ENCODE peak calls at places on chromosomes 13 and 19, in ten cellular contexts. N is HCT116, V is testis, A is esophagus muscularis mucosa, F is upper lobe of left lung, E is uterus, H is A549, W is heart left ventricle, R is transverse colon, L is sigmoid colon. J is an unnamed sample.

GRCh38 chr13:38898481-38898880 is 92.2 kb downstream of the STOML3 start:
- DNase-seq in A (no peak), F (no peak), H (no peak), N (no peak), W (no peak), R (no peak), E (no peak), L (no peak), V (no peak), J (no peak)

GRCh38 chr19:39032164-39032918 is at the start of gene FBXO27:
- DNase-seq in V (peak; percentile 40), R (peak; percentile 10), F (peak; percentile 85), E (no peak), L (no peak), W (peak; percentile 27), N (peak; percentile 16), H (no peak), A (no peak), J (no peak)

GRCh38 chr19:23273022-23273593 is 22.9 kb upstream of the ZNF724 start:
- DNase-seq in R (peak; percentile 21), H (no peak), V (no peak), L (no peak), E (no peak), N (no peak), A (no peak), F (no peak), W (no peak), J (no peak)

GRCh38 chr13:26525528-26525927 is 32.0 kb upstream of the WASF3 start:
- DNase-seq in A (no peak), R (no peak), F (no peak), W (no peak), E (no peak), L (no peak), N (no peak), V (no peak), H (no peak), J (no peak)

GRCh38 chr19:16876904-16877361 is 11.9 kb upstream of the F2RL3 start:
- DNase-seq in H (no peak), A (no peak), W (peak; percentile 49), R (peak; percentile 24), V (no peak), L (no peak), F (no peak), N (no peak), E (no peak), J (no peak)

GRCh38 chr13:71374471-71375041 is 492.4 kb downstream of the DACH1 start:
- DNase-seq in W (no peak), R (no peak), F (no peak), L (no peak), A (no peak), N (no peak), E (no peak), V (no peak), H (no peak), J (no peak)

GRCh38 chr13:20174656-20175405 is 14.0 kb upstream of the GJA3 start:
- DNase-seq in V (peak; percentile 23), R (peak; percentile 85), N (peak; percentile 90), H (peak; percentile 69), L (peak; percentile 82), E (peak; percentile 61), A (peak; percentile 98), F (peak; percentile 77), W (no peak), J (peak; percentile 24)

GRCh38 chr19:17576758-17577532 is 21.5 kb downstream of the COLGALT1 start:
- DNase-seq in L (no peak), A (no peak), H (peak; percentile 53), R (peak; percentile 84), W (no peak), E (peak; percentile 31), V (peak; percentile 60), F (peak; percentile 87), N (peak; percentile 87), J (peak; percentile 17)

GRCh38 chr13:46905249-46905648 is 8.4 kb upstream of the HTR2A start:
- DNase-seq in R (no peak), N (no peak), E (no peak), L (no peak), V (no peak), A (no peak), F (no peak), W (no peak), H (no peak), J (no peak)

GRCh38 chr19:18297308-18297707 is 15.9 kb upstream of the JUND start:
- DNase-seq in N (no peak), H (no peak), V (no peak), W (no peak), F (no peak), L (no peak), R (no peak), A (no peak), E (peak; percentile 53), J (no peak)

GRCh38 chr13:54226866-54227265 is 1198.3 kb downstream of the OLFM4 start:
- DNase-seq in N (no peak), H (no peak), E (no peak), L (no peak), F (no peak), R (no peak), A (no peak), W (no peak), V (no peak), J (no peak)

DNA sequence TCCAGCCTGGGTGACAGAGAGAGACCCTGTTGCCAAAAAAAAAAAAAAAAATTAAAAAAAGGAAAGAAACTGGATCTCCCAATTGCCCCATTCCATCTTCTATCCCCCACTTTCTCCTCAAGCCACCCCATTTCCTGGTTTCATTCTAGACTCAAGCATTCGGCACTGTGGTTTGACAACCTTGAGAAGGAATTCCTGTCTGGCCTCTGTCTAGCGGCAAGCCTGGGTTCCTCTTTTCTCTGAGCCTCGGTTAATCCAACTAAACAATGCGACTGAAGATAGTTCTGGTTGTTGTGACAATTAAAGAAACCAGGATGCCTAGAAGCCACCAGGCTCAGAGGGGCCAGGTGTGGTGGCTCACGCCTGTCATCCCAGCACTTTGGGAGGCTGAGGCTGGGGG is 3.3 kb upstream of the C3 start:
- DNase-seq in F (no peak), H (no peak), W (no peak), L (no peak), V (no peak), N (no peak), A (no peak), R (no peak), E (no peak), J (peak; percentile 10)
- H3K4me1 ChIP-seq in F (peaks cover 27% of the 10 kb centered on the region), H (peaks cover 61% of the 10 kb centered on the region), W (peaks cover 62% of the 10 kb centered on the region), L (no peaks in the 10 kb centered on the region), V (peaks cover 9% of the 10 kb centered on the region), N (peaks cover 11% of the 10 kb centered on the region), A (peaks cover 17% of the 10 kb centered on the region), R (no peaks in the 10 kb centered on the region), E (no peaks in the 10 kb centered on the region), J (peaks cover 5% of the 10 kb centered on the region)

GRCh38 chr19:821228-821975 is at the start of gene PLPPR3:
- DNase-seq in F (peak; percentile 85), H (no peak), W (no peak), L (no peak), A (no peak), N (no peak), V (no peak), E (no peak), R (no peak), J (no peak)

GRCh38 chr19:825897-826640 is 1.6 kb upstream of the AZU1 start:
- DNase-seq in V (no peak), L (no peak), H (no peak), W (no peak), A (no peak), F (no peak), R (no peak), N (no peak), E (no peak), J (no peak)

GRCh38 chr19:821976-822773 is 420 bp upstream of the PLPPR3 start:
- DNase-seq in R (no peak), E (no peak), V (no peak), H (no peak), N (no peak), A (no peak), F (peak; percentile 82), W (no peak), L (no peak), J (no peak)

GRCh38 chr19:824885-825284 is 2.8 kb upstream of the AZU1 start:
- DNase-seq in W (no peak), R (no peak), E (no peak), N (no peak), L (no peak), V (no peak), H (no peak), A (no peak), F (no peak), J (no peak)

GRCh38 chr19:823565-824121 is 1.9 kb upstream of the PLPPR3 start:
- DNase-seq in H (no peak), W (no peak), A (no peak), V (no peak), L (no peak), R (peak; percentile 40), E (no peak), F (no peak), N (no peak), J (no peak)
- TF ChIP-seq POLR2A in H (no peak), W (no peak), A (no peak), V (no peak), L (no peak), R (no peak), E (no peak), F (no peak), N (no peak), J (no peak)

GRCh38 chr19:56142897-56143434 is 1.9 kb downstream of the ZNF444 start:
- DNase-seq in A (no peak), L (no peak), H (no peak), R (no peak), N (no peak), F (no peak), V (no peak), E (no peak), W (no peak), J (no peak)
- H3K4me1 ChIP-seq in A (peaks cover 45% of the 10 kb centered on the region), L (peaks cover 25% of the 10 kb centered on the region), H (peaks cover 16% of the 10 kb centered on the region), R (peaks cover 20% of the 10 kb centered on the region), N (peaks cover 6% of the 10 kb centered on the region), F (peaks cover 28% of the 10 kb centered on the region), V (peaks cover 32% of the 10 kb centered on the region), E (no peaks in the 10 kb centered on the region), W (peaks cover 14% of the 10 kb centered on the region), J (peaks cover 14% of the 10 kb centered on the region)

GRCh38 chr19:13953021-13953531 is 767 bp downstream of the DCAF15 start:
- DNase-seq in L (peak; percentile 66), R (peak; percentile 76), A (no peak), N (no peak), V (peak; percentile 74), E (no peak), W (no peak), F (no peak), H (peak; percentile 35), J (peak; percentile 52)
- TF ChIP-seq POLR2A in L (no peak), R (peak; percentile 72), A (no peak), N (no peak), V (no peak), E (no peak), W (no peak), F (no peak), H (no peak), J (no peak)